ENCODE peak calls at places on chromosome 18, in eight cellular contexts. One of them, this sample, is unnamed.

GRCh38 chr18:75544496-75544895 is 117.0 kb upstream of the SMIM21 start:
- DNase-seq in astrocyte of the cerebellum: no peak
- DNase-seq in left lung: no peak
- DNase-seq in A549: no peak
- DNase-seq in prostate gland: no peak
- DNase-seq in CD4-positive, alpha-beta memory T cell: no peak
- DNase-seq in A673: no peak
- DNase-seq in psoas muscle: no peak
- DNase-seq in this sample: no peak

GRCh38 chr18:22667616-22668422 is 250.1 kb upstream of the CTAGE1 start:
- DNase-seq in astrocyte of the cerebellum: peak; percentile 72
- DNase-seq in left lung: no peak
- DNase-seq in A549: peak; percentile 19
- DNase-seq in prostate gland: no peak
- DNase-seq in CD4-positive, alpha-beta memory T cell: no peak
- DNase-seq in A673: no peak
- DNase-seq in psoas muscle: no peak
- DNase-seq in this sample: peak; percentile 46

GRCh38 chr18:51668101-51668500 is 470.6 kb upstream of the MEX3C start:
- DNase-seq in astrocyte of the cerebellum: peak; percentile 39
- DNase-seq in left lung: no peak
- DNase-seq in A549: peak; percentile 40
- DNase-seq in prostate gland: peak; percentile 25
- DNase-seq in CD4-positive, alpha-beta memory T cell: peak; percentile 11
- DNase-seq in A673: peak; percentile 87
- DNase-seq in psoas muscle: peak; percentile 17
- DNase-seq in this sample: peak; percentile 1

GRCh38 chr18:40760251-40760650 is 1194.8 kb upstream of the PIK3C3 start:
- DNase-seq in astrocyte of the cerebellum: no peak
- DNase-seq in left lung: no peak
- DNase-seq in A549: no peak
- DNase-seq in prostate gland: no peak
- DNase-seq in CD4-positive, alpha-beta memory T cell: no peak
- DNase-seq in A673: no peak
- DNase-seq in psoas muscle: no peak
- DNase-seq in this sample: no peak

GRCh38 chr18:73973972-73974371 is 173.7 kb downstream of the FBXO15 start:
- DNase-seq in astrocyte of the cerebellum: no peak
- DNase-seq in left lung: no peak
- DNase-seq in A549: no peak
- DNase-seq in prostate gland: no peak
- DNase-seq in CD4-positive, alpha-beta memory T cell: no peak
- DNase-seq in A673: no peak
- DNase-seq in psoas muscle: no peak
- DNase-seq in this sample: no peak

GRCh38 chr18:12657048-12657848 is 659 bp downstream of the SPIRE1 start:
- DNase-seq in astrocyte of the cerebellum: no peak
- DNase-seq in left lung: peak; percentile 83
- DNase-seq in A549: peak; percentile 13
- DNase-seq in prostate gland: peak; percentile 28
- DNase-seq in CD4-positive, alpha-beta memory T cell: peak; percentile 1
- DNase-seq in A673: peak; percentile 61
- DNase-seq in psoas muscle: peak; percentile 52
- DNase-seq in this sample: no peak

GRCh38 chr18:79167526-79168190 is 98.5 kb downstream of the ATP9B start:
- DNase-seq in astrocyte of the cerebellum: no peak
- DNase-seq in left lung: no peak
- DNase-seq in A549: no peak
- DNase-seq in prostate gland: no peak
- DNase-seq in CD4-positive, alpha-beta memory T cell: no peak
- DNase-seq in A673: no peak
- DNase-seq in psoas muscle: no peak
- DNase-seq in this sample: no peak

GRCh38 chr18:4333043-4333442 is 122.1 kb downstream of the DLGAP1 start:
- DNase-seq in astrocyte of the cerebellum: no peak
- DNase-seq in left lung: no peak
- DNase-seq in A549: no peak
- DNase-seq in prostate gland: no peak
- DNase-seq in CD4-positive, alpha-beta memory T cell: no peak
- DNase-seq in A673: no peak
- DNase-seq in psoas muscle: no peak
- DNase-seq in this sample: no peak

GRCh38 chr18:34867520-34867919 is 157.4 kb downstream of the DTNA start:
- DNase-seq in astrocyte of the cerebellum: no peak
- DNase-seq in left lung: no peak
- DNase-seq in A549: peak; percentile 38
- DNase-seq in prostate gland: no peak
- DNase-seq in CD4-positive, alpha-beta memory T cell: no peak
- DNase-seq in A673: peak; percentile 49
- DNase-seq in psoas muscle: no peak
- DNase-seq in this sample: no peak

GRCh38 chr18:306608-307255 is 38.9 kb upstream of the THOC1 start:
- DNase-seq in astrocyte of the cerebellum: no peak
- DNase-seq in left lung: no peak
- DNase-seq in A549: no peak
- DNase-seq in prostate gland: no peak
- DNase-seq in CD4-positive, alpha-beta memory T cell: no peak
- DNase-seq in A673: no peak
- DNase-seq in psoas muscle: no peak
- DNase-seq in this sample: no peak

GRCh38 chr18:8704361-8705279 is 736 bp upstream of the MTCL1 start:
- DNase-seq in astrocyte of the cerebellum: no peak
- DNase-seq in left lung: peak; percentile 96
- DNase-seq in A549: peak; percentile 92
- DNase-seq in prostate gland: peak; percentile 88
- DNase-seq in CD4-positive, alpha-beta memory T cell: peak; percentile 86
- DNase-seq in A673: peak; percentile 87
- DNase-seq in psoas muscle: peak; percentile 91
- DNase-seq in this sample: peak; percentile 51

GRCh38 chr18:39846277-39846676 is 2108.8 kb upstream of the PIK3C3 start:
- DNase-seq in astrocyte of the cerebellum: no peak
- DNase-seq in left lung: no peak
- DNase-seq in A549: no peak
- DNase-seq in prostate gland: no peak
- DNase-seq in CD4-positive, alpha-beta memory T cell: no peak
- DNase-seq in A673: no peak
- DNase-seq in psoas muscle: no peak
- DNase-seq in this sample: no peak

GRCh38 chr18:60508108-60508507 is 135.5 kb upstream of the MC4R start:
- DNase-seq in astrocyte of the cerebellum: no peak
- DNase-seq in left lung: no peak
- DNase-seq in A549: no peak
- DNase-seq in prostate gland: no peak
- DNase-seq in CD4-positive, alpha-beta memory T cell: no peak
- DNase-seq in A673: no peak
- DNase-seq in psoas muscle: no peak
- DNase-seq in this sample: no peak

GRCh38 chr18:706438-706837 is 6.0 kb downstream of the ENOSF1 start:
- DNase-seq in astrocyte of the cerebellum: no peak
- DNase-seq in left lung: no peak
- DNase-seq in A549: no peak
- DNase-seq in prostate gland: no peak
- DNase-seq in CD4-positive, alpha-beta memory T cell: no peak
- DNase-seq in A673: no peak
- DNase-seq in psoas muscle: no peak
- DNase-seq in this sample: no peak

GRCh38 chr18:45044787-45045186 is 364.1 kb downstream of the SETBP1 start:
- DNase-seq in astrocyte of the cerebellum: no peak
- DNase-seq in left lung: no peak
- DNase-seq in A549: no peak
- DNase-seq in prostate gland: no peak
- DNase-seq in CD4-positive, alpha-beta memory T cell: no peak
- DNase-seq in A673: no peak
- DNase-seq in psoas muscle: no peak
- DNase-seq in this sample: no peak

GRCh38 chr18:45441110-45441842 is 174.0 kb upstream of the SLC14A2 start:
- DNase-seq in astrocyte of the cerebellum: no peak
- DNase-seq in left lung: no peak
- DNase-seq in A549: no peak
- DNase-seq in prostate gland: no peak
- DNase-seq in CD4-positive, alpha-beta memory T cell: no peak
- DNase-seq in A673: peak; percentile 6
- DNase-seq in psoas muscle: no peak
- DNase-seq in this sample: no peak

GRCh38 chr18:31954349-31954748 is 11.4 kb upstream of the TRAPPC8 start:
- DNase-seq in astrocyte of the cerebellum: no peak
- DNase-seq in left lung: no peak
- DNase-seq in A549: peak; percentile 42
- DNase-seq in prostate gland: no peak
- DNase-seq in CD4-positive, alpha-beta memory T cell: no peak
- DNase-seq in A673: no peak
- DNase-seq in psoas muscle: peak; percentile 27
- DNase-seq in this sample: no peak

GRCh38 chr18:58476521-58477210 is 152.2 kb downstream of the ALPK2 start:
- DNase-seq in astrocyte of the cerebellum: no peak
- DNase-seq in left lung: no peak
- DNase-seq in A549: no peak
- DNase-seq in prostate gland: peak; percentile 58
- DNase-seq in CD4-positive, alpha-beta memory T cell: no peak
- DNase-seq in A673: no peak
- DNase-seq in psoas muscle: no peak
- DNase-seq in this sample: no peak

GRCh38 chr18:43534511-43534910 is 257.2 kb upstream of the SYT4 start:
- DNase-seq in astrocyte of the cerebellum: no peak
- DNase-seq in left lung: no peak
- DNase-seq in A549: no peak
- DNase-seq in prostate gland: no peak
- DNase-seq in CD4-positive, alpha-beta memory T cell: no peak
- DNase-seq in A673: no peak
- DNase-seq in psoas muscle: no peak
- DNase-seq in this sample: no peak

GRCh38 chr18:80022613-80023012 is 11.6 kb upstream of the RBFA start:
- DNase-seq in astrocyte of the cerebellum: peak; percentile 9
- DNase-seq in left lung: no peak
- DNase-seq in A549: peak; percentile 9
- DNase-seq in prostate gland: no peak
- DNase-seq in CD4-positive, alpha-beta memory T cell: peak; percentile 20
- DNase-seq in A673: peak; percentile 30
- DNase-seq in psoas muscle: no peak
- DNase-seq in this sample: no peak

GRCh38 chr18:31658670-31659573 is 25.5 kb downstream of the B4GALT6 start:
- DNase-seq in astrocyte of the cerebellum: peak; percentile 0
- DNase-seq in left lung: no peak
- DNase-seq in A549: no peak
- DNase-seq in prostate gland: no peak
- DNase-seq in CD4-positive, alpha-beta memory T cell: no peak
- DNase-seq in A673: peak; percentile 64
- DNase-seq in psoas muscle: no peak
- DNase-seq in this sample: no peak

GRCh38 chr18:27075828-27076227 is 109.3 kb downstream of the CHST9 start:
- DNase-seq in astrocyte of the cerebellum: no peak
- DNase-seq in left lung: no peak
- DNase-seq in A549: no peak
- DNase-seq in prostate gland: no peak
- DNase-seq in CD4-positive, alpha-beta memory T cell: no peak
- DNase-seq in A673: no peak
- DNase-seq in psoas muscle: no peak
- DNase-seq in this sample: no peak

GRCh38 chr18:79924814-79925655 is 26.4 kb downstream of the SLC66A2 start:
- DNase-seq in astrocyte of the cerebellum: no peak
- DNase-seq in left lung: no peak
- DNase-seq in A549: no peak
- DNase-seq in prostate gland: no peak
- DNase-seq in CD4-positive, alpha-beta memory T cell: no peak
- DNase-seq in A673: no peak
- DNase-seq in psoas muscle: peak; percentile 65
- DNase-seq in this sample: no peak

GRCh38 chr18:79400591-79401381 is 5.1 kb downstream of the NFATC1 start:
- DNase-seq in astrocyte of the cerebellum: no peak
- DNase-seq in left lung: peak; percentile 69
- DNase-seq in A549: no peak
- DNase-seq in prostate gland: no peak
- DNase-seq in CD4-positive, alpha-beta memory T cell: peak; percentile 62
- DNase-seq in A673: no peak
- DNase-seq in psoas muscle: peak; percentile 45
- DNase-seq in this sample: no peak

GRCh38 chr18:49562481-49563129 is 748 bp downstream of the LIPG start:
- DNase-seq in astrocyte of the cerebellum: no peak
- DNase-seq in left lung: no peak
- DNase-seq in A549: no peak
- DNase-seq in prostate gland: no peak
- DNase-seq in CD4-positive, alpha-beta memory T cell: no peak
- DNase-seq in A673: no peak
- DNase-seq in psoas muscle: peak; percentile 25
- DNase-seq in this sample: no peak
- H3K4me3 ChIP-seq in astrocyte of the cerebellum: peak overlapping the region; percentile 46
- H3K4me3 ChIP-seq in left lung: peak overlapping the region; percentile 42
- H3K4me3 ChIP-seq in A549: no peak overlapping the region
- H3K4me3 ChIP-seq in prostate gland: no peak overlapping the region
- H3K4me3 ChIP-seq in CD4-positive, alpha-beta memory T cell: no peak overlapping the region
- H3K4me3 ChIP-seq in A673: no peak overlapping the region
- H3K4me3 ChIP-seq in psoas muscle: peak overlapping the region; percentile 57
- H3K4me3 ChIP-seq in this sample: peak overlapping the region; percentile 53

DNA sequence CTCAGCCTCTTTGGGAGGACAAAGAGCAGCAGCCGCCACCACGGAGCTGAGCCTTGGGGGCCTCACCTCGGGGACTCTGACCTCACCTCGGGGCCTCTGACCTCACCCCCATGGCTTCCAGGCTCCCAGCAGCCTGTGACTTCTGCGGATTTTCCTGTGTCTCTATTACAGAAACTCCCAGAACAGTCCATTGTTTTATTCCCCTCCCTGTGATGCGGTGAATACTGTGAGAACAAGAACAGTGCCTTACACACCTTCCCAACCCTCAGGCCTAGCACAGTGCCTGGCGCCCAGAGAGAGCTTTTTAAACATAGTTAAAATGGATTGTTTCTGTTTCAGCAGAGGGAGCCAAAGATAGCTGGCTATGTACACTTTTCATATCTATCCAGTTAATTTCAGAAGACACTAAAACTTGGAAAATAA is 63.7 kb downstream of the MBP start:
- DNase-seq in astrocyte of the cerebellum: no peak
- DNase-seq in left lung: no peak
- DNase-seq in A549: no peak
- DNase-seq in prostate gland: no peak
- DNase-seq in CD4-positive, alpha-beta memory T cell: no peak
- DNase-seq in A673: no peak
- DNase-seq in psoas muscle: peak; percentile 42
- DNase-seq in this sample: no peak
- H3K4me3 ChIP-seq in astrocyte of the cerebellum: no peak overlapping the region
- H3K4me3 ChIP-seq in left lung: no peak overlapping the region
- H3K4me3 ChIP-seq in A549: no peak overlapping the region
- H3K4me3 ChIP-seq in prostate gland: no peak overlapping the region
- H3K4me3 ChIP-seq in CD4-positive, alpha-beta memory T cell: no peak overlapping the region
- H3K4me3 ChIP-seq in A673: no peak overlapping the region
- H3K4me3 ChIP-seq in psoas muscle: no peak overlapping the region
- H3K4me3 ChIP-seq in this sample: no peak overlapping the region

GRCh38 chr18:49021076-49021432 is 70.3 kb upstream of the SMAD7 start:
- DNase-seq in astrocyte of the cerebellum: no peak
- DNase-seq in left lung: no peak
- DNase-seq in A549: no peak
- DNase-seq in prostate gland: no peak
- DNase-seq in CD4-positive, alpha-beta memory T cell: no peak
- DNase-seq in A673: no peak
- DNase-seq in psoas muscle: no peak
- DNase-seq in this sample: no peak
- H3K4me3 ChIP-seq in astrocyte of the cerebellum: no peak overlapping the region
- H3K4me3 ChIP-seq in left lung: peak overlapping the region; percentile 36
- H3K4me3 ChIP-seq in A549: no peak overlapping the region
- H3K4me3 ChIP-seq in prostate gland: no peak overlapping the region
- H3K4me3 ChIP-seq in CD4-positive, alpha-beta memory T cell: no peak overlapping the region
- H3K4me3 ChIP-seq in A673: no peak overlapping the region
- H3K4me3 ChIP-seq in psoas muscle: no peak overlapping the region
- H3K4me3 ChIP-seq in this sample: no peak overlapping the region

GRCh38 chr18:55396267-55396905 is 191.6 kb downstream of the TCF4 start:
- DNase-seq in astrocyte of the cerebellum: no peak
- DNase-seq in left lung: no peak
- DNase-seq in A549: no peak
- DNase-seq in prostate gland: no peak
- DNase-seq in CD4-positive, alpha-beta memory T cell: no peak
- DNase-seq in A673: peak; percentile 62
- DNase-seq in psoas muscle: no peak
- DNase-seq in this sample: no peak
- H3K4me3 ChIP-seq in astrocyte of the cerebellum: no peak overlapping the region
- H3K4me3 ChIP-seq in left lung: no peak overlapping the region
- H3K4me3 ChIP-seq in A549: no peak overlapping the region
- H3K4me3 ChIP-seq in prostate gland: no peak overlapping the region
- H3K4me3 ChIP-seq in CD4-positive, alpha-beta memory T cell: no peak overlapping the region
- H3K4me3 ChIP-seq in A673: peak overlapping the region; percentile 13
- H3K4me3 ChIP-seq in psoas muscle: no peak overlapping the region
- H3K4me3 ChIP-seq in this sample: no peak overlapping the region

This sample was measured in HFF-Myc.